ENCODE peak calls at places on chromosome X, in eight cellular contexts. L is stimulated activated CD4-positive, alpha-beta T cell treated with anti-CD3 and anti-CD28 coated beads, Interleukin-12 subunit alpha, Interleukin-12 subunit beta, amount 100 ng/mL, for 4 hours; D is activated naive CD4-positive, alpha-beta T cell treated with Interleukin-2 at 50 U/mL for 16 hours; Y is cardiac muscle cell; B is left ventricle myocardium inferior; Z is Right ventricle myocardium superior; A is fibroblast of lung; G is cerebellum. E is an unnamed sample.

GRCh38 chrX:40719218-40719617 is 16.1 kb downstream of the MED14 start:
- DNase-seq in Z (no peak), A (peak), L (no peak), Y (no peak), B (no peak), D (no peak), G (no peak), E (no peak)

GRCh38 chrX:37998586-37999267 is 7.6 kb upstream of the SYTL5 start:
- DNase-seq in G (no peak), A (peak), B (no peak), Y (no peak), L (no peak), D (no peak), Z (no peak), E (no peak)

GRCh38 chrX:148856505-148856904 is 356.1 kb downstream of the AFF2 start:
- DNase-seq in B (no peak), A (no peak), G (no peak), Y (no peak), L (no peak), D (no peak), Z (no peak), E (no peak)

GRCh38 chrX:40843643-40844042 is 108.3 kb upstream of the MED14 start:
- DNase-seq in B (no peak), Y (no peak), D (no peak), A (no peak), G (no peak), L (no peak), Z (no peak), E (no peak)

GRCh38 chrX:57573754-57574153 is 18.1 kb upstream of the ZXDB start:
- DNase-seq in D (peak), A (peak), Y (peak), B (no peak), L (no peak), G (no peak), Z (no peak), E (no peak)

GRCh38 chrX:55111578-55112254 is 22.9 kb downstream of the PAGE2 start:
- DNase-seq in Z (no peak), G (no peak), Y (no peak), D (no peak), L (no peak), B (no peak), A (no peak), E (no peak)

GRCh38 chrX:48472851-48473717 is 2.9 kb upstream of the FTSJ1 start:
- DNase-seq in G (no peak), B (no peak), D (no peak), Z (no peak), L (no peak), Y (peak), A (no peak), E (no peak)

GRCh38 chrX:53716328-53717088 is 30.0 kb upstream of the HUWE1 start:
- DNase-seq in L (peak), Z (no peak), B (no peak), G (no peak), Y (no peak), A (peak), D (peak), E (no peak)

GRCh38 chrX:111411591-111412371 is at the start of gene DCX:
- DNase-seq in A (no peak), G (no peak), Y (no peak), B (no peak), D (no peak), Z (no peak), L (no peak), E (no peak)

GRCh38 chrX:151973851-151974335 is 583 bp downstream of the GABRE start:
- DNase-seq in B (peak), D (no peak), A (no peak), Y (peak), L (no peak), G (no peak), Z (peak), E (peak)

GRCh38 chrX:78945186-78945912 is at the start of gene P2RY10:
- DNase-seq in Z (no peak), Y (no peak), B (no peak), A (no peak), D (peak), G (no peak), L (no peak), E (no peak)

GRCh38 chrX:39338583-39338982 is 537.3 kb downstream of the MID1IP1 start:
- DNase-seq in D (no peak), G (no peak), Z (no peak), Y (no peak), L (no peak), A (no peak), B (no peak), E (no peak)

GRCh38 chrX:39816871-39817731 is 280.7 kb downstream of the BCOR start:
- DNase-seq in Y (no peak), D (peak), G (no peak), B (no peak), A (peak), Z (no peak), L (no peak), E (peak)

GRCh38 chrX:65874765-65875164 is 165.1 kb downstream of the VSIG4 start:
- DNase-seq in B (no peak), L (no peak), Y (no peak), D (no peak), Z (no peak), G (no peak), A (no peak), E (no peak)

GRCh38 chrX:38820751-38821150 is 19.5 kb downstream of the MID1IP1 start:
- DNase-seq in A (no peak), B (no peak), G (no peak), Z (no peak), Y (no peak), D (no peak), L (no peak), E (no peak)

GRCh38 chrX:129077384-129077783 is 445.9 kb downstream of the SMARCA1 start:
- DNase-seq in B (no peak), Y (no peak), L (no peak), Z (no peak), D (no peak), G (no peak), A (no peak), E (no peak)

GRCh38 chrX:120536056-120536455 is 24.7 kb downstream of the CUL4B start:
- DNase-seq in L (no peak), A (no peak), B (no peak), G (no peak), Z (no peak), Y (no peak), D (no peak), E (no peak)

GRCh38 chrX:51860679-51861078 is 32.7 kb upstream of the MAGED1 start:
- DNase-seq in A (peak), B (no peak), Z (no peak), D (no peak), G (peak), Y (peak), L (no peak), E (peak)